ENCODE peak calls at places on chromosomes 1 and 21, in five cellular contexts. N is mammary epithelial cell, W is PC-3, U is HCT116, P is IMR-90. A is an unnamed sample. For H3K36me3, the result is how much of the 10 kb centered on the place peaks cover.

GRCh38 chr1:69401894-69402293 is 165.8 kb upstream of the LRRC7 start:
- DNase-seq in W (no peak), U (no peak), N (peak), P (no peak), A (no peak)

GRCh38 chr1:84345220-84345619 is 43.7 kb downstream of the SAMD13 start:
- DNase-seq in W (no peak), U (no peak), N (no peak), P (no peak), A (no peak)

GRCh38 chr1:45359882-45360513 is 19.8 kb upstream of the MUTYH start:
- DNase-seq in P (peak), W (peak), N (peak), U (no peak), A (peak)

GRCh38 chr1:108961752-108962486 is 1.4 kb downstream of the CLCC1 start:
- DNase-seq in N (no peak), W (peak), U (no peak), P (no peak), A (no peak)

GRCh38 chr21:43717166-43717853 is 1.6 kb upstream of the PDXK start:
- DNase-seq in W (no peak), P (no peak), N (no peak), U (no peak), A (no peak)

GRCh38 chr1:231139125-231139649 is 22.7 kb upstream of the TRIM67 start:
- DNase-seq in U (peak), W (peak), N (peak), P (peak), A (peak)

GRCh38 chr1:10424034-10424433 is 6.2 kb upstream of the CENPS start:
- DNase-seq in P (peak), U (no peak), W (no peak), N (no peak), A (no peak)

GRCh38 chr1:37657620-37658412 is 23.1 kb upstream of the RSPO1 start:
- DNase-seq in P (no peak), N (no peak), W (no peak), U (no peak), A (no peak)

GRCh38 chr1:162605225-162605927 is 26.9 kb upstream of the DDR2 start:
- DNase-seq in W (peak), U (peak), N (peak), P (peak), A (peak)

GRCh38 chr1:59008599-59009347 is 224.9 kb upstream of the JUN start:
- DNase-seq in U (no peak), P (peak), W (no peak), N (no peak), A (peak)

GRCh38 chr1:198125995-198126758 is 30.6 kb upstream of the NEK7 start:
- DNase-seq in U (no peak), P (peak), W (peak), N (peak), A (peak)

GRCh38 chr1:110229348-110230001 is 19.4 kb downstream of the KCNC4 start:
- DNase-seq in W (no peak), N (peak), P (no peak), U (no peak), A (no peak)
- H3K9ac ChIP-seq in W (no peak), N (no peak), P (no peak), U (no peak), A (no peak)

GRCh38 chr1:202680586-202681352 is 29.5 kb downstream of the SYT2 start:
- DNase-seq in U (no peak), W (no peak), N (no peak), P (no peak), A (no peak)
- H2AFZ ChIP-seq in U (no peak), W (no peak), N (no peak), P (no peak), A (no peak)

GRCh38 chr1:19479351-19480120 is 5.8 kb downstream of the CAPZB start:
- DNase-seq in W (no peak), U (no peak), N (no peak), P (no peak), A (no peak)
- H3K36me3 ChIP-seq in W (under half), U (under half), N (under half), P (under half), A (under half)

GRCh38 chr1:160864173-160864572 is 1.5 kb upstream of the CD244 start:
- DNase-seq in U (no peak), N (no peak), P (no peak), W (no peak), A (no peak)
- H3K9ac ChIP-seq in U (no peak), N (no peak), P (no peak), W (no peak), A (no peak)

DNA sequence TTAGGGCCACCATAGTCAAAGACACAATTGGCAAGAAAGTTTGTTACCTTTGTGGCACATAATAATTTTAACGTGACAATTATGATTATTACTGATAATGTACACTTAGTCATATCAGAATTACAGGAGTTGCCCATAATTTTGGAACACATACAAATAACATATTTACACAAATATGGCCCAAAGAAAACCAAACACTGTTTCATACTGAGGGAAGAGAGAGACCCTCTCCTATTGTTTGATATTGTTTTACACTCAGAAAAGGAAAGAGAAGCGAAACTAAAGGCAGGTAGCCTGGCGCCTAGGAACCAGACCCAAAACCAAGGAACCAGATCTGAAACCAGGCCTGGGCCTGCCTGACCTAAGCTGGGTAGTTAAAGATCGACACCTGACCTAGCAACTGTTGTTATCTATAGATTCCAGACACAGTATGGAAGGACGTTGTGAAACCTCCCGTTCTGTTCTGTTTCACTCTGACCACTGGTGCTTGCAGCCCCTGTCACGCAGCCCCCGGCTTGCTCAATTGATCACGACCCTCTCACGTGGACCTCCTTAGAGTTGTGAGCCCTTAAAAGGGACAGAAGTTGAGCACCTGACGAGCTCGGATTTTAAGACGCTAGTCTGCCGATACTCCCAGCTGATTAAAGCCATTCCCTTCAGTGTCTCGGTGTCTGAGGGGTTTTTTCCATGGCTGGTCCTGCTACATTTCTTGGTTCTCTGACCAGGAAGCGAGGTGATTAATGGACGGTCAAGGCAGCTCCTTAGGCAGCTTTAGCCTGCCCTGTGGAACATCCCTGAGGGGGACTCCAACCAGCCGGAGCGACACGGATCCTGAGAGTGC is 27.9 kb downstream of the C1orf115 start:
- DNase-seq in N (no peak), P (no peak), U (no peak), W (no peak), A (no peak)
- H2AFZ ChIP-seq in N (no peak), P (no peak), U (no peak), W (no peak), A (no peak)

GRCh38 chr21:36369064-36369685 is 16.0 kb upstream of the CHAF1B start:
- DNase-seq in W (no peak), P (no peak), N (no peak), U (no peak), A (no peak)
- H3K36me3 ChIP-seq in W (half or more), P (half or more), N (half or more), U (under half), A (under half)

GRCh38 chr1:160981584-160982411 is 27.2 kb upstream of the ITLN2 start:
- DNase-seq in P (no peak), N (no peak), W (no peak), U (no peak), A (no peak)
- H3K9ac ChIP-seq in P (no peak), N (no peak), W (no peak), U (no peak), A (no peak)

GRCh38 chr21:14675774-14676530 is 129.8 kb upstream of the SAMSN1 start:
- DNase-seq in P (no peak), U (no peak), N (no peak), W (no peak), A (no peak)

GRCh38 chr21:14677023-14677422 is 130.9 kb upstream of the SAMSN1 start:
- DNase-seq in N (no peak), U (no peak), P (no peak), W (no peak), A (no peak)

GRCh38 chr21:14677639-14678179 is 131.6 kb upstream of the SAMSN1 start:
- DNase-seq in W (no peak), U (no peak), P (no peak), N (no peak), A (no peak)

GRCh38 chr21:14670409-14670808 is 124.3 kb upstream of the SAMSN1 start:
- DNase-seq in P (no peak), N (no peak), U (no peak), W (no peak), A (no peak)

DNA sequence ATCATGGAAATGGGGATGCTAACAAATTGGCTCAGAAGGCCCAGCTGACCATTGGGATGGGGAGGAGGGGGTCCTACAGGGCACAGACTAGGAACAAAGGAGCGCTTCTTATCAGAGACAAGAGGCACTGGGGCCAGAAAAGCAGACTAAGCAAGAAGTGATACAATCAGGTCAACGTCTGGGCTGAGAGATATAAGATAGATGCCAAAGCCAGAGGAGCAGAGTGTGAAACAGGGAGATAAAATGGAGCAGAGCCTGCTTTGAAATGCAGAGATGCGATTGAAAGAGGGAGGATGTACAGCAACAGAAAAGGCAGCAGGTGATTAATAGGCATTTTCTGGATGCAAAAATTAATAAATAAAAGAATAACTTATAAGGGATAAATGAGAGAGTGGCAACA is 127.5 kb upstream of the SAMSN1 start:
- DNase-seq in P (no peak), U (no peak), N (no peak), W (no peak), A (no peak)
- H2AFZ ChIP-seq in P (no peak), U (no peak), N (no peak), W (no peak), A (no peak)

GRCh38 chr1:7975212-7975865 is 13.8 kb downstream of the PARK7 start:
- DNase-seq in N (peak), U (peak), W (peak), P (peak), A (peak)
- H3K36me3 ChIP-seq in N (under half), U (under half), W (under half), P (under half), A (half or more)

DNA sequence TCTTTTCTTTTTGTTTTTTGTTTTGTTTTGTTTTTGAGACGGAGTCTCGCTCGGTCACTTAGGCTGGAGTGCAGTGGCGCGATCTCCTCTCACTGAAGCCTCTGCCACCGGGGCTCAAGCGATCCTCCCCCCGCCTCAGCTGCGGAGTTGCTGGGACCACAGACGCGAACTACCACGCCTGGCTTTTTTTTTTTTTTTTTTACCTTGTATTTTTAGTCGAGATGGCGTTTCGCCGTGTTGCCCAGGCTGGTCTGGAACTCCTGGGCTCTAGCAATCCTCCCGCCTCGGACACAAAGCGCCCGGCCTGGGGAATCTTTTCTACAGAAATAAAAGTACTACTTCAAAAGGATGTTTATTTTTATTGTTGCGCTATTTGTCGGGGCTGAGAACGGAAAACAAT is 1.1 kb upstream of the SETDB1 start:
- DNase-seq in W (peak), N (no peak), P (no peak), U (no peak), A (no peak)
- H3K9ac ChIP-seq in W (peak), N (no peak), P (no peak), U (no peak), A (no peak)